ENCODE peak calls at places on chromosomes 13 and 19, in six cellular contexts. One of them, this sample, is unnamed.

GRCh38 chr19:33459691-33460090 is 61.9 kb downstream of the PEPD start:
- DNase-seq in type B pancreatic cell: no peak
- DNase-seq in stimulated activated CD4-positive, alpha-beta T cell treated with anti-CD3 and anti-CD28 coated beads, Interleukin-15, amount 100 ng/mL, for 1 hour: no peak
- DNase-seq in body of pancreas: no peak
- DNase-seq in brain microvascular endothelial cell: no peak
- DNase-seq in GM12864: no peak
- DNase-seq in this sample: no peak

GRCh38 chr13:49840667-49841066 is 48.2 kb upstream of the KPNA3 start:
- DNase-seq in body of pancreas: no peak
- DNase-seq in stimulated activated CD4-positive, alpha-beta T cell treated with anti-CD3 and anti-CD28 coated beads, Interleukin-15, amount 100 ng/mL, for 1 hour: no peak
- DNase-seq in GM12864: no peak
- DNase-seq in type B pancreatic cell: no peak
- DNase-seq in brain microvascular endothelial cell: no peak
- DNase-seq in this sample: no peak

GRCh38 chr19:7385062-7385461 is 36.3 kb downstream of the ARHGEF18 start:
- DNase-seq in type B pancreatic cell: no peak
- DNase-seq in GM12864: no peak
- DNase-seq in body of pancreas: no peak
- DNase-seq in brain microvascular endothelial cell: no peak
- DNase-seq in stimulated activated CD4-positive, alpha-beta T cell treated with anti-CD3 and anti-CD28 coated beads, Interleukin-15, amount 100 ng/mL, for 1 hour: no peak
- DNase-seq in this sample: no peak

GRCh38 chr13:66077286-66077685 is 1152.8 kb downstream of the PCDH9 start:
- DNase-seq in GM12864: no peak
- DNase-seq in type B pancreatic cell: no peak
- DNase-seq in brain microvascular endothelial cell: no peak
- DNase-seq in body of pancreas: no peak
- DNase-seq in stimulated activated CD4-positive, alpha-beta T cell treated with anti-CD3 and anti-CD28 coated beads, Interleukin-15, amount 100 ng/mL, for 1 hour: no peak
- DNase-seq in this sample: no peak

GRCh38 chr13:43196171-43196611 is 172.8 kb downstream of the DNAJC15 start:
- DNase-seq in body of pancreas: peak; percentile 23
- DNase-seq in GM12864: no peak
- DNase-seq in type B pancreatic cell: no peak
- DNase-seq in stimulated activated CD4-positive, alpha-beta T cell treated with anti-CD3 and anti-CD28 coated beads, Interleukin-15, amount 100 ng/mL, for 1 hour: no peak
- DNase-seq in brain microvascular endothelial cell: no peak
- DNase-seq in this sample: peak; percentile 6

GRCh38 chr19:6000228-6000847 is 22.4 kb upstream of the RANBP3 start:
- DNase-seq in stimulated activated CD4-positive, alpha-beta T cell treated with anti-CD3 and anti-CD28 coated beads, Interleukin-15, amount 100 ng/mL, for 1 hour: no peak
- DNase-seq in body of pancreas: no peak
- DNase-seq in GM12864: no peak
- DNase-seq in type B pancreatic cell: no peak
- DNase-seq in brain microvascular endothelial cell: no peak
- DNase-seq in this sample: no peak

GRCh38 chr13:20159646-20160345 is 1.1 kb downstream of the GJA3 start:
- DNase-seq in stimulated activated CD4-positive, alpha-beta T cell treated with anti-CD3 and anti-CD28 coated beads, Interleukin-15, amount 100 ng/mL, for 1 hour: no peak
- DNase-seq in GM12864: no peak
- DNase-seq in body of pancreas: no peak
- DNase-seq in type B pancreatic cell: no peak
- DNase-seq in brain microvascular endothelial cell: no peak
- DNase-seq in this sample: no peak

GRCh38 chr13:20258208-20258962 is 26.3 kb upstream of the GJB6 start:
- DNase-seq in type B pancreatic cell: no peak
- DNase-seq in GM12864: no peak
- DNase-seq in stimulated activated CD4-positive, alpha-beta T cell treated with anti-CD3 and anti-CD28 coated beads, Interleukin-15, amount 100 ng/mL, for 1 hour: no peak
- DNase-seq in body of pancreas: no peak
- DNase-seq in brain microvascular endothelial cell: no peak
- DNase-seq in this sample: no peak

GRCh38 chr19:55369651-55370304 is 485 bp downstream of the IL11 start:
- DNase-seq in GM12864: no peak
- DNase-seq in brain microvascular endothelial cell: peak; percentile 74
- DNase-seq in type B pancreatic cell: no peak
- DNase-seq in body of pancreas: no peak
- DNase-seq in stimulated activated CD4-positive, alpha-beta T cell treated with anti-CD3 and anti-CD28 coated beads, Interleukin-15, amount 100 ng/mL, for 1 hour: no peak
- DNase-seq in this sample: peak; percentile 55

GRCh38 chr19:35451278-35452096 is 3.4 kb downstream of the FFAR2 start:
- DNase-seq in brain microvascular endothelial cell: no peak
- DNase-seq in body of pancreas: no peak
- DNase-seq in type B pancreatic cell: no peak
- DNase-seq in stimulated activated CD4-positive, alpha-beta T cell treated with anti-CD3 and anti-CD28 coated beads, Interleukin-15, amount 100 ng/mL, for 1 hour: no peak
- DNase-seq in GM12864: peak; percentile 77
- DNase-seq in this sample: no peak

GRCh38 chr13:25948910-25949309 is 102.9 kb downstream of the SHISA2 start:
- DNase-seq in GM12864: no peak
- DNase-seq in brain microvascular endothelial cell: no peak
- DNase-seq in type B pancreatic cell: no peak
- DNase-seq in body of pancreas: no peak
- DNase-seq in stimulated activated CD4-positive, alpha-beta T cell treated with anti-CD3 and anti-CD28 coated beads, Interleukin-15, amount 100 ng/mL, for 1 hour: no peak
- DNase-seq in this sample: no peak

GRCh38 chr19:49758292-49758691 is 4.8 kb downstream of the TSKS start:
- DNase-seq in brain microvascular endothelial cell: peak; percentile 62
- DNase-seq in stimulated activated CD4-positive, alpha-beta T cell treated with anti-CD3 and anti-CD28 coated beads, Interleukin-15, amount 100 ng/mL, for 1 hour: no peak
- DNase-seq in body of pancreas: no peak
- DNase-seq in type B pancreatic cell: no peak
- DNase-seq in GM12864: no peak
- DNase-seq in this sample: no peak

GRCh38 chr19:48965806-48966540 is 864 bp downstream of the FTL start:
- DNase-seq in body of pancreas: peak; percentile 89
- DNase-seq in type B pancreatic cell: peak; percentile 90
- DNase-seq in stimulated activated CD4-positive, alpha-beta T cell treated with anti-CD3 and anti-CD28 coated beads, Interleukin-15, amount 100 ng/mL, for 1 hour: peak; percentile 76
- DNase-seq in brain microvascular endothelial cell: peak; percentile 76
- DNase-seq in GM12864: peak; percentile 84
- DNase-seq in this sample: peak; percentile 45

GRCh38 chr19:35991731-35992450 is 3.1 kb upstream of the SDHAF1 start:
- DNase-seq in stimulated activated CD4-positive, alpha-beta T cell treated with anti-CD3 and anti-CD28 coated beads, Interleukin-15, amount 100 ng/mL, for 1 hour: no peak
- DNase-seq in GM12864: no peak
- DNase-seq in type B pancreatic cell: no peak
- DNase-seq in body of pancreas: no peak
- DNase-seq in brain microvascular endothelial cell: no peak
- DNase-seq in this sample: no peak

GRCh38 chr13:85286081-85286480 is 513.1 kb downstream of the SLITRK6 start:
- DNase-seq in GM12864: no peak
- DNase-seq in body of pancreas: no peak
- DNase-seq in type B pancreatic cell: no peak
- DNase-seq in stimulated activated CD4-positive, alpha-beta T cell treated with anti-CD3 and anti-CD28 coated beads, Interleukin-15, amount 100 ng/mL, for 1 hour: no peak
- DNase-seq in brain microvascular endothelial cell: no peak
- DNase-seq in this sample: no peak

GRCh38 chr19:41373993-41374392 is 2.3 kb upstream of the TMEM91 start:
- DNase-seq in brain microvascular endothelial cell: peak; percentile 68
- DNase-seq in stimulated activated CD4-positive, alpha-beta T cell treated with anti-CD3 and anti-CD28 coated beads, Interleukin-15, amount 100 ng/mL, for 1 hour: no peak
- DNase-seq in GM12864: no peak
- DNase-seq in type B pancreatic cell: no peak
- DNase-seq in body of pancreas: peak; percentile 94
- DNase-seq in this sample: peak; percentile 82

GRCh38 chr13:48131481-48131992 is 36.6 kb upstream of the MED4 start:
- DNase-seq in brain microvascular endothelial cell: no peak
- DNase-seq in GM12864: no peak
- DNase-seq in body of pancreas: no peak
- DNase-seq in stimulated activated CD4-positive, alpha-beta T cell treated with anti-CD3 and anti-CD28 coated beads, Interleukin-15, amount 100 ng/mL, for 1 hour: no peak
- DNase-seq in type B pancreatic cell: no peak
- DNase-seq in this sample: no peak

GRCh38 chr19:40365613-40366401 is 17.3 kb downstream of the PLD3 start:
- DNase-seq in body of pancreas: peak; percentile 49
- DNase-seq in GM12864: no peak
- DNase-seq in brain microvascular endothelial cell: peak; percentile 60
- DNase-seq in stimulated activated CD4-positive, alpha-beta T cell treated with anti-CD3 and anti-CD28 coated beads, Interleukin-15, amount 100 ng/mL, for 1 hour: peak; percentile 46
- DNase-seq in type B pancreatic cell: peak; percentile 87
- DNase-seq in this sample: no peak

GRCh38 chr13:76454991-76455390 is 431.2 kb downstream of the KCTD12 start:
- DNase-seq in GM12864: no peak
- DNase-seq in body of pancreas: no peak
- DNase-seq in type B pancreatic cell: no peak
- DNase-seq in stimulated activated CD4-positive, alpha-beta T cell treated with anti-CD3 and anti-CD28 coated beads, Interleukin-15, amount 100 ng/mL, for 1 hour: no peak
- DNase-seq in brain microvascular endothelial cell: no peak
- DNase-seq in this sample: no peak

GRCh38 chr19:44113784-44114390 is 688 bp downstream of the ZNF225 start:
- DNase-seq in body of pancreas: no peak
- DNase-seq in GM12864: no peak
- DNase-seq in type B pancreatic cell: no peak
- DNase-seq in brain microvascular endothelial cell: no peak
- DNase-seq in stimulated activated CD4-positive, alpha-beta T cell treated with anti-CD3 and anti-CD28 coated beads, Interleukin-15, amount 100 ng/mL, for 1 hour: no peak
- DNase-seq in this sample: no peak

GRCh38 chr13:26497991-26498423 is 59.5 kb upstream of the WASF3 start:
- DNase-seq in stimulated activated CD4-positive, alpha-beta T cell treated with anti-CD3 and anti-CD28 coated beads, Interleukin-15, amount 100 ng/mL, for 1 hour: no peak
- DNase-seq in brain microvascular endothelial cell: peak; percentile 91
- DNase-seq in body of pancreas: no peak
- DNase-seq in GM12864: no peak
- DNase-seq in type B pancreatic cell: no peak
- DNase-seq in this sample: peak; percentile 86

GRCh38 chr13:75637101-75637774 is 1.1 kb downstream of the LMO7 start:
- DNase-seq in type B pancreatic cell: no peak
- DNase-seq in brain microvascular endothelial cell: no peak
- DNase-seq in GM12864: no peak
- DNase-seq in stimulated activated CD4-positive, alpha-beta T cell treated with anti-CD3 and anti-CD28 coated beads, Interleukin-15, amount 100 ng/mL, for 1 hour: no peak
- DNase-seq in body of pancreas: no peak
- DNase-seq in this sample: no peak

This sample was measured in GM04504.